ENCODE peak calls at places on chromosomes 12 and 14, in five cellular contexts. One of them, this sample, is unnamed.

GRCh38 chr12:77231548-77231947 is 166.2 kb upstream of the E2F7 start:
- DNase-seq in foreskin melanocyte: no peak
- DNase-seq in kidney tubule cell: no peak
- DNase-seq in left cardiac atrium: peak; percentile 86
- DNase-seq in gastrocnemius medialis: peak; percentile 12
- DNase-seq in this sample: peak; percentile 90

GRCh38 chr14:90204516-90204915 is 51.8 kb upstream of the PSMC1 start:
- DNase-seq in foreskin melanocyte: no peak
- DNase-seq in kidney tubule cell: no peak
- DNase-seq in left cardiac atrium: no peak
- DNase-seq in gastrocnemius medialis: no peak
- DNase-seq in this sample: no peak

GRCh38 chr14:90140956-90141316 is 79.1 kb downstream of the KCNK13 start:
- DNase-seq in foreskin melanocyte: no peak
- DNase-seq in kidney tubule cell: peak; percentile 50
- DNase-seq in left cardiac atrium: no peak
- DNase-seq in gastrocnemius medialis: no peak
- DNase-seq in this sample: no peak

GRCh38 chr14:33938131-33938949 is 12.5 kb downstream of the EGLN3 start:
- DNase-seq in foreskin melanocyte: no peak
- DNase-seq in kidney tubule cell: peak; percentile 92
- DNase-seq in left cardiac atrium: peak; percentile 81
- DNase-seq in gastrocnemius medialis: peak; percentile 40
- DNase-seq in this sample: peak; percentile 87

GRCh38 chr12:53928054-53928879 is 10.4 kb upstream of the HOXC13 start:
- DNase-seq in foreskin melanocyte: no peak
- DNase-seq in kidney tubule cell: no peak
- DNase-seq in left cardiac atrium: no peak
- DNase-seq in gastrocnemius medialis: no peak
- DNase-seq in this sample: no peak

GRCh38 chr14:74508292-74508731 is 14.7 kb downstream of the ISCA2 start:
- DNase-seq in foreskin melanocyte: no peak
- DNase-seq in kidney tubule cell: no peak
- DNase-seq in left cardiac atrium: no peak
- DNase-seq in gastrocnemius medialis: no peak
- DNase-seq in this sample: peak; percentile 64

GRCh38 chr12:93273834-93274705 is 103.7 kb upstream of the NUDT4 start:
- DNase-seq in foreskin melanocyte: no peak
- DNase-seq in kidney tubule cell: no peak
- DNase-seq in left cardiac atrium: no peak
- DNase-seq in gastrocnemius medialis: no peak
- DNase-seq in this sample: no peak

GRCh38 chr12:120705618-120706017 is 4.6 kb upstream of the UNC119B start:
- DNase-seq in foreskin melanocyte: no peak
- DNase-seq in kidney tubule cell: no peak
- DNase-seq in left cardiac atrium: no peak
- DNase-seq in gastrocnemius medialis: no peak
- DNase-seq in this sample: no peak

GRCh38 chr14:20723458-20723857 is 22.2 kb upstream of the EDDM3A start:
- DNase-seq in foreskin melanocyte: no peak
- DNase-seq in kidney tubule cell: no peak
- DNase-seq in left cardiac atrium: no peak
- DNase-seq in gastrocnemius medialis: no peak
- DNase-seq in this sample: no peak

This sample was measured in posterior vena cava.